ENCODE peak calls at places on chromosome 21, in eight cellular contexts. S, G, T, B, W, Q, M and E are unnamed samples.
A peak's percentile ranks its signal among the peaks of the same experiment; 100 is the strongest.

GRCh38 chr21:41066086-41066938 is 101.6 kb upstream of the BACE2 start:
- DNase-seq in S (peak; percentile 13), G (no peak), T (no peak), B (no peak), W (no peak), Q (no peak), M (no peak), E (no peak)

GRCh38 chr21:46060596-46061061 is 37.3 kb upstream of the COL6A2 start:
- DNase-seq in S (peak; percentile 98), G (peak; percentile 99), T (peak; percentile 96), B (no peak), W (no peak), Q (peak; percentile 89), M (no peak), E (no peak)

GRCh38 chr21:27584266-27584665 is 617.4 kb upstream of the ADAMTS5 start:
- DNase-seq in S (no peak), G (no peak), T (no peak), B (no peak), W (no peak), Q (no peak), M (no peak), E (no peak)

GRCh38 chr21:14554948-14555347 is 8.8 kb upstream of the SAMSN1 start:
- DNase-seq in S (peak; percentile 59), G (peak; percentile 43), T (no peak), B (no peak), W (no peak), Q (no peak), M (no peak), E (no peak)

GRCh38 chr21:38775733-38776132 is 30.0 kb upstream of the ETS2 start:
- DNase-seq in S (no peak), G (no peak), T (no peak), B (no peak), W (no peak), Q (no peak), M (no peak), E (no peak)

GRCh38 chr21:41622831-41623548 is 115.0 kb upstream of the TMPRSS2 start:
- DNase-seq in S (peak; percentile 27), G (peak; percentile 51), T (peak; percentile 49), B (no peak), W (peak; percentile 3), Q (no peak), M (no peak), E (no peak)

GRCh38 chr21:39104911-39105310 is 78.3 kb downstream of the PSMG1 start:
- DNase-seq in S (no peak), G (no peak), T (no peak), B (no peak), W (no peak), Q (no peak), M (no peak), E (no peak)

GRCh38 chr21:39867198-39867650 is at the start of gene PCP4:
- DNase-seq in S (peak; percentile 41), G (peak; percentile 74), T (peak; percentile 61), B (peak; percentile 43), W (peak; percentile 18), Q (no peak), M (peak; percentile 57), E (peak; percentile 20)

GRCh38 chr21:17688912-17689874 is 76.5 kb upstream of the BTG3 start:
- DNase-seq in S (peak; percentile 36), G (peak; percentile 96), T (no peak), B (peak; percentile 57), W (peak; percentile 49), Q (no peak), M (no peak), E (no peak)